ENCODE peak calls at places on chromosomes 13 and 19, in eight cellular contexts. L is HTR-8/SVneo, W is renal cortical epithelial cell, K is dorsolateral prefrontal cortex, U is NCI-H446, S is C1 segment of cervical spinal cord, P is H54, B is AG10803. M is an unnamed sample.

GRCh38 chr13:87674143-87674772 is 3.1 kb downstream of the SLITRK5 start:
- DNase-seq in L (no peak), W (no peak), K (no peak), U (no peak), S (peak), P (no peak), B (no peak), M (no peak)

GRCh38 chr19:17720487-17720839 is 1.2 kb downstream of the MAP1S start:
- DNase-seq in L (no peak), W (no peak), K (no peak), U (no peak), S (no peak), P (no peak), B (no peak), M (no peak)

GRCh38 chr13:105363747-105364177 is 1171.7 kb downstream of the EFNB2 start:
- DNase-seq in L (no peak), W (no peak), K (no peak), U (no peak), S (no peak), P (no peak), B (no peak), M (no peak)

GRCh38 chr19:55654323-55654832 is 457 bp upstream of the U2AF2 start:
- DNase-seq in L (peak), W (peak), K (peak), U (peak), S (peak), P (peak), B (peak), M (peak)

GRCh38 chr13:94168784-94169512 is 310.5 kb downstream of the DCT start:
- DNase-seq in L (no peak), W (no peak), K (no peak), U (no peak), S (no peak), P (no peak), B (no peak), M (no peak)

GRCh38 chr13:111947876-111948275 is 119.1 kb upstream of the SOX1 start:
- DNase-seq in L (no peak), W (no peak), K (no peak), U (no peak), S (no peak), P (no peak), B (no peak), M (no peak)

GRCh38 chr13:113547248-113547971 is 37.1 kb upstream of the TFDP1 start:
- DNase-seq in L (no peak), W (no peak), K (no peak), U (no peak), S (peak), P (no peak), B (peak), M (no peak)

GRCh38 chr19:7418575-7418974 is 69.8 kb downstream of the ARHGEF18 start:
- DNase-seq in L (no peak), W (no peak), K (no peak), U (no peak), S (no peak), P (no peak), B (no peak), M (no peak)

GRCh38 chr19:52941941-52942370 is 18.7 kb upstream of the ZNF888 start:
- DNase-seq in L (no peak), W (no peak), K (no peak), U (no peak), S (no peak), P (no peak), B (peak), M (peak)

GRCh38 chr13:42484396-42484795 is 89.6 kb upstream of the TNFSF11 start:
- DNase-seq in L (no peak), W (no peak), K (no peak), U (no peak), S (no peak), P (no peak), B (no peak), M (no peak)

GRCh38 chr13:32211788-32212187 is 103.4 kb downstream of the ZAR1L start:
- DNase-seq in L (peak), W (no peak), K (no peak), U (no peak), S (no peak), P (no peak), B (peak), M (no peak)

GRCh38 chr13:79936368-79937136 is 404.4 kb downstream of the SPRY2 start:
- DNase-seq in L (peak), W (peak), K (no peak), U (no peak), S (peak), P (peak), B (peak), M (peak)

GRCh38 chr19:12159773-12160414 is 3.0 kb upstream of the ZNF136 start:
- DNase-seq in L (no peak), W (no peak), K (no peak), U (no peak), S (no peak), P (no peak), B (no peak), M (no peak)

GRCh38 chr13:73844986-73845385 is 289.2 kb downstream of the KLF12 start:
- DNase-seq in L (no peak), W (no peak), K (no peak), U (no peak), S (no peak), P (no peak), B (peak), M (no peak)

GRCh38 chr13:32045537-32045936 is 14.0 kb downstream of the FRY start:
- DNase-seq in L (no peak), W (no peak), K (no peak), U (no peak), S (no peak), P (no peak), B (no peak), M (no peak)

GRCh38 chr19:43779820-43780219 is 953 bp downstream of the KCNN4 start:
- DNase-seq in L (no peak), W (no peak), K (no peak), U (no peak), S (no peak), P (no peak), B (no peak), M (no peak)

GRCh38 chr13:98098511-98098910 is 44.4 kb upstream of the FARP1 start:
- DNase-seq in L (peak), W (no peak), K (no peak), U (no peak), S (no peak), P (no peak), B (peak), M (no peak)

GRCh38 chr13:29800687-29801086 is 49.7 kb downstream of the UBL3 start:
- DNase-seq in L (no peak), W (no peak), K (no peak), U (no peak), S (no peak), P (no peak), B (no peak), M (no peak)

GRCh38 chr19:51572908-51573307 is 1.8 kb downstream of the ZNF175 start:
- DNase-seq in L (no peak), W (peak), K (no peak), U (no peak), S (no peak), P (peak), B (peak), M (peak)

GRCh38 chr19:18230941-18231734 is 4.9 kb upstream of the PDE4C start:
- DNase-seq in L (no peak), W (no peak), K (no peak), U (no peak), S (no peak), P (peak), B (no peak), M (no peak)

GRCh38 chr13:111328803-111329410 is 8.5 kb downstream of the TEX29 start:
- DNase-seq in L (no peak), W (no peak), K (no peak), U (no peak), S (no peak), P (no peak), B (no peak), M (no peak)

GRCh38 chr13:107650081-107650701 is 565.1 kb downstream of the LIG4 start:
- DNase-seq in L (peak), W (peak), K (peak), U (no peak), S (peak), P (peak), B (peak), M (peak)

GRCh38 chr13:90534617-90535340 is 812.7 kb upstream of the MIR17HG start:
- DNase-seq in L (no peak), W (no peak), K (no peak), U (no peak), S (no peak), P (no peak), B (peak), M (no peak)

GRCh38 chr13:26253262-26253786 is 605 bp upstream of the CDK8 start:
- DNase-seq in L (no peak), W (no peak), K (no peak), U (no peak), S (no peak), P (no peak), B (no peak), M (no peak)

GRCh38 chr19:18865973-18866799 is 29.8 kb downstream of the CERS1 start:
- DNase-seq in L (peak), W (no peak), K (peak), U (no peak), S (peak), P (peak), B (peak), M (peak)